ENCODE peak calls at places on chromosomes 1 and 21, in six cellular contexts. Y, V, T, C, B and G are unnamed samples.

GRCh38 chr1:14323665-14324630 is 274.5 kb upstream of the KAZN start:
- DNase-seq in T (no peak), Y (no peak), V (no peak), B (no peak), C (no peak), G (no peak)

GRCh38 chr21:19244502-19245187 is 841.1 kb upstream of the TMPRSS15 start:
- DNase-seq in C (no peak), T (no peak), Y (no peak), B (no peak), V (no peak), G (no peak)

GRCh38 chr1:119674835-119675289 is 26.8 kb upstream of the ZNF697 start:
- DNase-seq in T (no peak), C (peak), V (no peak), Y (peak), B (peak), G (no peak)

GRCh38 chr1:161706483-161707347 is at the start of gene FCRLA:
- DNase-seq in C (no peak), T (peak), Y (no peak), V (no peak), B (peak), G (peak)

GRCh38 chr1:171418546-171418945 is 66.8 kb upstream of the PRRC2C start:
- DNase-seq in V (no peak), B (no peak), Y (no peak), C (no peak), T (no peak), G (no peak)

GRCh38 chr1:64195089-64195410 is 8.4 kb upstream of the UBE2U start:
- DNase-seq in C (no peak), V (no peak), Y (no peak), B (peak), T (no peak), G (no peak)

GRCh38 chr21:17466166-17466565 is 46.7 kb upstream of the CXADR start:
- DNase-seq in V (no peak), Y (no peak), C (peak), B (peak), T (no peak), G (no peak)

GRCh38 chr1:17212487-17213121 is 7.7 kb downstream of the PADI1 start:
- DNase-seq in V (no peak), T (no peak), Y (no peak), C (peak), B (peak), G (no peak)

GRCh38 chr1:50700226-50701020 is 259.6 kb downstream of the FAF1 start:
- DNase-seq in T (no peak), B (no peak), C (no peak), Y (no peak), V (no peak), G (no peak)

GRCh38 chr1:42922687-42923366 is 35.8 kb downstream of the SLC2A1 start:
- DNase-seq in T (peak), V (no peak), B (peak), Y (no peak), C (peak), G (no peak)

GRCh38 chr1:204457665-204458064 is 36.9 kb downstream of the PIK3C2B start:
- DNase-seq in T (no peak), B (no peak), Y (no peak), V (no peak), C (no peak), G (no peak)

GRCh38 chr1:204455063-204455830 is 39.4 kb downstream of the PIK3C2B start:
- DNase-seq in C (no peak), Y (no peak), B (no peak), T (no peak), V (no peak), G (no peak)

GRCh38 chr1:204454476-204454875 is 40.1 kb downstream of the PIK3C2B start:
- DNase-seq in Y (no peak), B (no peak), C (no peak), V (no peak), T (no peak), G (no peak)

GRCh38 chr1:204455831-204456145 is 38.8 kb downstream of the PIK3C2B start:
- DNase-seq in C (no peak), Y (no peak), V (no peak), T (no peak), B (no peak), G (no peak)

DNA sequence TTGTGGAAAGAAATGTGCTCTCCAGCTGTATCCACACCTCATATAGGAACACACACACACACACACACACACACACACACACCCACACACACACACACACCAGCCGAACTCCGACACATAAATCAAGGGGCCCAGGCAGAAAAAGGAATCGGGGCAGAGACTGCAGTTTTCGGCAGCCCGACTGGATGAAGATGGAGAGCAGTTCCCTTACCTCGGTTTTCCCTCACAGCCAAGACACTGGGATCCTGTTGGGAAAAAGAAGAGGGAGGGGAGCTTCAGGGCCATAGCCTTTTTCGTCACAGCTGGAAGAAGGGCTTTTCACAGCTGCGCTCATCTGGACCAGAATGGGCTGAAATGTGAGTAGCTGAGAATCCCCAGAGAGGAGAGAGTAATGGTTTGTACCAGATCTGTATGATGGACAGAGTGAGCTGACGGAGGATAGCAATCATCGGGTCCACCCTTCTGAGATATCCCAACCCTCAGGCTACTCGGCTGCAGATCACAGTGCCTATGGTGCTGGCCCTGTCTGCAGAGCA is 37.7 kb downstream of the PIK3C2B start:
- DNase-seq in V (no peak), Y (no peak), C (no peak), B (no peak), T (no peak), G (no peak)
- H3K4me3 ChIP-seq in V (no peak), Y (no peak), C (no peak), B (no peak), T (no peak), G (no peak)

DNA sequence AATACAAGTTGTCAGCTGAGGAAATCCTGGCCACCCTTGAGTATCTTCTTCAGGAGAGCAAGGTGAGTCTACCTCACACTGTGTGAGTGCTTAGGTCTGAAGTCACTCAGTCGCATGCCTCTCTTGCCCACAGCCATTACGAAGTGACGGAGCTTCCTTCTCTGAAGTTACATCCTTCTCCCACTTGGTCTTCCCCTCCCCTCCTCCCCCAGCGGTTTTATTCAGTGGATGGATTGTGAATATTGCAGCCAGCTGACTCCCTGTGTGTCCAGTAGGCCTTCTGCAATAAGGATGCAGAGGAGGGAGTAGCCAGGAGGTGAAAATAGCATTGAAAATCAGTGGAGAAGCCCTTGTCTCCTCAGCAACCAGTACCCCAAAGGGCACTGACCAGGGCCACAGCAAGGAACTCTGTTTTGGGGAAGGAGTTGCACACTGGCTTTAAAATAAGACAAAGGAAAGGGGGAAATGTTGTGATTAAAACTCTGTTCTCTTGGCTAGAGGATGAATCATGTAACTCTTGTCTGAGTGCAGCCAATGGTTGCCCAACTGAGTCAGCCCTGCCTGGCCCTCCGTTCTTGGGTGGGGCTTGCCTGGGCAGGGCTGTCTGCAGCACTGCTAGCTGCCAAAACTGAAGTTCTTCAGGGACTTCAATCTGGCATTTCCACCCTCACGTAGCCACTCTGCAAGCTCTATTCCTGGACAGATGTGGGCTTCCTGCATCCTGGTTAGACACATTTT is 4.4 kb downstream of the S100A10 start:
- DNase-seq in Y (no peak), T (no peak), C (peak), V (no peak), B (peak), G (no peak)
- H3K4me3 ChIP-seq in Y (no peak), T (no peak), C (no peak), V (no peak), B (peak), G (no peak)

GRCh38 chr1:24425446-24425845 is 9.8 kb downstream of the NIPAL3 start:
- DNase-seq in C (peak), T (no peak), Y (no peak), V (no peak), B (no peak), G (no peak)
- H3K4me3 ChIP-seq in C (no peak), T (no peak), Y (no peak), V (no peak), B (no peak), G (no peak)

DNA sequence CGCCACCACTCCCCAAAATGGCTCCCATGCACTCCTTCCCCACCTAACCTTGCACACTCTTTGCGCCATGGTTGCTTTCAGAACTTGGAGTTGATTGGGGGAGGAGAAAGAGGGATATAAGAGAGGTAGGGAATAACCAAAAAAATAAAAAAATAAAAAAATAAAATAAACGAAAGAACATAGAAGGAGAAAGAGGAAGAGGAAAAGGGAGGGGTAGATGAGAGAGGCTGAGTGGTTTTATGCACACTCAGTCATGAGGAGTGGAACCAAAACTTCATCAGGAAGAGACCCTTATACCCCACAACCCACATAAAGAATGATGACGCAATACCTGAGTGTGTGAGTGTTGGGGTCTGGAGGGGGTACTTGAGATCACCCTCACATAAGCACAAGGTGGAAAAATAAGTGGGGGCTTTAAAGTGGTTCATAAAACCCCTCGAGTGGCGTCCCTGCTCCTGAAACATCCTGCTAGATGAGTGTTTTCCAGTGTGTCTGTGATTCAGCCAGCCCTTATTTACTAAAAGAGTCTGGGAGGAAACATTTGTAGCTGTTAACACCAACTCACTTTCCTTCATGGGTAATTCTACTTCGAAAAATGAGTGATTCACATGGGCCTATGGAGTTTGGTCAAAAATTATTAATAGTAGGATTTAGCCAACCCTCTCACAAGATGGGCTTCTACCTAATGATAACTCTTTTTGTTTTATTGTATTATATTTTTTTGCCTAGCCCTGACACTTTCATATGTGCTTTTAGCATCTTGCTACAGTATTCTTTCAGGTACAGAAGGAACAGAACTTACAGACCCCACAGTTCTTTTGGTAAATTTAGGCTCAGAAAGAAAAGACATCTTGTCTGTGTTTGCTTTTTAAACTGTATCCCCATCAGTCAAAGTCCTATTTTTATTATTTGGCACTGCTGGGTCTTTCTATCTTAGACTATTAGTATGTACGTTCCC is 5.2 kb downstream of the SLAMF1 start:
- DNase-seq in V (no peak), C (no peak), Y (no peak), B (no peak), T (no peak), G (no peak)
- H3K4me3 ChIP-seq in V (no peak), C (no peak), Y (no peak), B (no peak), T (no peak), G (peak)

GRCh38 chr1:93815738-93816110 is 63.3 kb downstream of the DNTTIP2 start:
- DNase-seq in Y (no peak), B (no peak), T (no peak), V (no peak), C (no peak), G (no peak)
- H3K4me3 ChIP-seq in Y (no peak), B (no peak), T (no peak), V (no peak), C (no peak), G (no peak)

GRCh38 chr1:24929091-24929875 is 793 bp downstream of the RUNX3 start:
- DNase-seq in Y (no peak), T (no peak), V (no peak), C (no peak), B (peak), G (no peak)
- H3K4me3 ChIP-seq in Y (peak), T (no peak), V (peak), C (no peak), B (peak), G (peak)

GRCh38 chr1:173206816-173207595 is at the start of gene TNFSF4:
- DNase-seq in C (no peak), V (no peak), T (no peak), B (peak), Y (no peak), G (no peak)
- H3K4me3 ChIP-seq in C (no peak), V (no peak), T (no peak), B (peak), Y (no peak), G (no peak)

DNA sequence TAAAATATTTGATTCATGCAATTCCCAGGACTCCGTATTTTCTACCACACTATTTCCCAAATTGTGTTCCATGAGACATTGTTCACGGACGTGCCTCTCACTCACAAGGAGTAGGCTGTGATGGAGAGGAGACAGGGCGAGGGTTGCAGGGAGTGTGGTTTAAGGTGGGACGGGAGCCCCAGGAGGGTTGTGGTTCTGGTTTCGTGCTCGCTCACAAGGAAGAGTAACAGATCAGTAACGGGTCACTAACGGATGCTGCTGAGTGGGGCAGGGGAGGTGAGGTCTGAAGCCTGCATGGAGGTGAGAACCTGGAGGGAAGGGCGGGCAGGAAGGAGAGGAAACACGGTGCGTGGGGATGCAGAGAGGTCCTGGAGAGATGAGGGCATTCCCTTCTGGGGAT is 28.8 kb downstream of the TFF3 start:
- DNase-seq in B (no peak), V (no peak), T (no peak), C (no peak), Y (no peak), G (no peak)
- H3K4me3 ChIP-seq in B (no peak), V (no peak), T (no peak), C (no peak), Y (no peak), G (peak)

GRCh38 chr21:34034369-34035014 is 38.9 kb upstream of the MRPS6 start:
- DNase-seq in Y (no peak), B (no peak), C (no peak), T (no peak), V (no peak), G (no peak)
- H3K4me3 ChIP-seq in Y (no peak), B (no peak), C (no peak), T (no peak), V (no peak), G (no peak)